ENCODE peak calls at places on chromosome 1, in five cellular contexts. Z is HS-5, W is ecto neural progenitor cell, Q is NCI-H2081, B is anterior cingulate cortex. A is an unnamed sample.

GRCh38 chr1:91513160-91513559 is 12.5 kb downstream of the CDC7 start:
- DNase-seq in Z (no peak), W (no peak), Q (no peak), B (no peak), A (no peak)

GRCh38 chr1:7578206-7578605 is 192.9 kb upstream of the VAMP3 start:
- DNase-seq in Z (no peak), W (no peak), Q (no peak), B (no peak), A (no peak)

GRCh38 chr1:1779691-1780597 is 1.7 kb upstream of the NADK start:
- DNase-seq in Z (no peak), W (no peak), Q (no peak), B (peak), A (no peak)

GRCh38 chr1:28326980-28327379 is 1.9 kb upstream of the MED18 start:
- DNase-seq in Z (peak), W (no peak), Q (no peak), B (no peak), A (no peak)

GRCh38 chr1:228938248-228938891 is 203.1 kb downstream of the RHOU start:
- DNase-seq in Z (no peak), W (no peak), Q (no peak), B (no peak), A (no peak)

GRCh38 chr1:212118872-212119260 is 83.3 kb downstream of the DTL start:
- DNase-seq in Z (no peak), W (no peak), Q (no peak), B (no peak), A (no peak)

GRCh38 chr1:149845416-149845815 is 54.0 kb upstream of the BOLA1 start:
- DNase-seq in Z (no peak), W (no peak), Q (no peak), B (no peak), A (no peak)

GRCh38 chr1:231107600-231108326 is 54.1 kb upstream of the TRIM67 start:
- DNase-seq in Z (no peak), W (no peak), Q (peak), B (no peak), A (no peak)

GRCh38 chr1:115317101-115318012 is 20.7 kb downstream of the NGF start:
- DNase-seq in Z (no peak), W (no peak), Q (peak), B (no peak), A (no peak)

GRCh38 chr1:107920578-107920977 is 44.4 kb downstream of the VAV3 start:
- DNase-seq in Z (no peak), W (no peak), Q (no peak), B (no peak), A (no peak)

GRCh38 chr1:153356392-153357075 is 1.1 kb upstream of the S100A9 start:
- DNase-seq in Z (no peak), W (peak), Q (no peak), B (no peak), A (no peak)